ENCODE peak calls at places on chromosomes 11 and 22, in ten cellular contexts. X is fibroblast of lung; P is GM12878; Y is small intestine; B is dorsolateral prefrontal cortex; I is neural progenitor cell; M is CD8-positive, alpha-beta memory T cell; C is AG09309; R is skeletal muscle cell; D is BE2C. H is an unnamed sample.

GRCh38 chr11:7019500-7020182 is 505 bp downstream of the ZNF214 start:
- DNase-seq in I (peak; percentile 67), M (no peak), P (no peak), Y (peak; percentile 8), X (no peak), D (peak; percentile 6), R (no peak), B (peak; percentile 21), C (no peak), H (no peak)

GRCh38 chr11:48047616-48048015 is 67.3 kb downstream of the PTPRJ start:
- DNase-seq in D (no peak), I (no peak), M (no peak), P (no peak), X (no peak), Y (no peak), B (no peak), R (no peak), C (no peak), H (no peak)

GRCh38 chr11:65598258-65598699 is 2.7 kb upstream of the KCNK7 start:
- DNase-seq in X (no peak), B (no peak), C (no peak), D (no peak), M (no peak), I (no peak), R (no peak), Y (no peak), P (no peak), H (no peak)

GRCh38 chr11:2929880-2930704 is 872 bp upstream of the PHLDA2 start:
- DNase-seq in D (no peak), M (no peak), I (peak; percentile 63), B (no peak), X (peak; percentile 63), R (no peak), P (peak; percentile 11), Y (peak; percentile 80), C (no peak), H (peak; percentile 55)

GRCh38 chr11:109077340-109077927 is 344.6 kb upstream of the C11orf87 start:
- DNase-seq in M (no peak), B (no peak), X (no peak), P (no peak), C (no peak), Y (no peak), D (no peak), R (no peak), I (no peak), H (no peak)

GRCh38 chr11:57426754-57427691 is at the start of gene SLC43A3:
- DNase-seq in B (no peak), M (peak; percentile 46), I (peak; percentile 70), X (peak; percentile 97), P (peak; percentile 41), D (peak; percentile 9), R (peak; percentile 85), Y (no peak), C (peak; percentile 75), H (peak; percentile 83)

GRCh38 chr11:14148653-14149273 is 186.2 kb downstream of the SPON1 start:
- DNase-seq in B (no peak), I (peak; percentile 30), D (no peak), P (no peak), C (peak; percentile 3), Y (peak; percentile 64), M (peak; percentile 48), R (no peak), X (peak; percentile 68), H (peak; percentile 57)

GRCh38 chr22:21055564-21055834 is 9.8 kb downstream of the LRRC74B start:
- DNase-seq in B (no peak), C (no peak), I (no peak), X (no peak), Y (no peak), M (no peak), D (no peak), R (no peak), P (no peak), H (no peak)

GRCh38 chr11:102283088-102283487 is 34.2 kb upstream of the BIRC3 start:
- DNase-seq in R (no peak), I (no peak), X (no peak), Y (no peak), C (no peak), D (no peak), M (no peak), P (no peak), B (no peak), H (no peak)

GRCh38 chr11:133987221-133987620 is 30.5 kb upstream of the IGSF9B start:
- DNase-seq in Y (no peak), P (no peak), D (no peak), X (no peak), M (no peak), I (no peak), R (no peak), C (no peak), B (no peak), H (no peak)

GRCh38 chr11:72226701-72227100 is 2.1 kb downstream of the INPPL1 start:
- DNase-seq in I (no peak), P (no peak), R (no peak), B (no peak), C (no peak), D (no peak), X (no peak), Y (no peak), M (no peak), H (no peak)

GRCh38 chr11:85718991-85719807 is 33.2 kb upstream of the CCDC89 start:
- DNase-seq in X (peak; percentile 97), C (peak; percentile 96), Y (no peak), B (peak; percentile 42), R (peak; percentile 96), D (no peak), P (no peak), M (no peak), I (peak; percentile 90), H (peak; percentile 95)

GRCh38 chr11:13076961-13077360 is 67.8 kb downstream of the RASSF10 start:
- DNase-seq in D (no peak), Y (no peak), P (no peak), X (no peak), M (no peak), C (no peak), R (no peak), I (no peak), B (no peak), H (peak; percentile 84)

GRCh38 chr22:39900306-39901227 is at the start of gene GRAP2:
- DNase-seq in C (no peak), R (no peak), D (no peak), M (peak; percentile 88), P (peak; percentile 94), X (no peak), B (no peak), Y (peak; percentile 66), I (no peak), H (no peak)

GRCh38 chr11:79514695-79515094 is 73.9 kb upstream of the TENM4 start:
- DNase-seq in B (no peak), R (no peak), I (no peak), Y (no peak), C (no peak), M (no peak), P (no peak), X (no peak), D (no peak), H (no peak)

GRCh38 chr11:126161146-126161458 is 50.3 kb downstream of the RPUSD4 start:
- DNase-seq in I (no peak), B (no peak), M (no peak), C (no peak), R (no peak), X (no peak), P (no peak), Y (no peak), D (no peak), H (no peak)
- H3K4me3 ChIP-seq in I (no peak overlapping the region), B (no peak overlapping the region), M (no peak overlapping the region), C (no peak overlapping the region), R (no peak overlapping the region), X (no peak overlapping the region), P (no peak overlapping the region), Y (no peak overlapping the region), D (no peak overlapping the region), H (no peak overlapping the region)

GRCh38 chr11:112016088-112016764 is 9.0 kb upstream of the DLAT start:
- DNase-seq in R (peak; percentile 80), D (no peak), Y (peak; percentile 9), I (no peak), X (peak; percentile 22), P (no peak), M (no peak), C (no peak), B (no peak), H (no peak)
- H3K4me3 ChIP-seq in R (no peak overlapping the region), D (no peak overlapping the region), Y (no peak overlapping the region), I (no peak overlapping the region), X (no peak overlapping the region), P (peak overlapping the region; percentile 64), M (no peak overlapping the region), C (no peak overlapping the region), B (no peak overlapping the region), H (no peak overlapping the region)

GRCh38 chr11:122524532-122524882 is 131.0 kb upstream of the UBASH3B start:
- DNase-seq in X (no peak), R (no peak), D (no peak), P (no peak), Y (peak; percentile 7), M (no peak), C (peak; percentile 25), I (peak; percentile 20), B (no peak), H (no peak)
- H3K4me3 ChIP-seq in X (no peak overlapping the region), R (no peak overlapping the region), D (no peak overlapping the region), P (no peak overlapping the region), Y (no peak overlapping the region), M (no peak overlapping the region), C (no peak overlapping the region), I (no peak overlapping the region), B (no peak overlapping the region), H (no peak overlapping the region)

GRCh38 chr11:67432655-67433349 is 4.5 kb downstream of the RPS6KB2 start:
- DNase-seq in X (no peak), I (no peak), R (no peak), P (no peak), B (no peak), Y (no peak), C (no peak), D (no peak), M (no peak), H (no peak)

GRCh38 chr11:67435031-67435726 is 2.3 kb downstream of the PTPRCAP start:
- DNase-seq in X (no peak), M (peak; percentile 34), I (no peak), R (no peak), D (no peak), C (no peak), P (no peak), Y (no peak), B (no peak), H (no peak)

GRCh38 chr11:67435727-67436458 is 1.6 kb downstream of the PTPRCAP start:
- DNase-seq in B (no peak), I (no peak), P (no peak), C (no peak), D (no peak), R (no peak), X (no peak), M (peak; percentile 37), Y (no peak), H (no peak)

GRCh38 chr11:67433536-67434394 is 3.7 kb downstream of the PTPRCAP start:
- DNase-seq in D (no peak), C (no peak), B (no peak), R (no peak), P (no peak), Y (no peak), M (no peak), I (no peak), X (no peak), H (no peak)

DNA sequence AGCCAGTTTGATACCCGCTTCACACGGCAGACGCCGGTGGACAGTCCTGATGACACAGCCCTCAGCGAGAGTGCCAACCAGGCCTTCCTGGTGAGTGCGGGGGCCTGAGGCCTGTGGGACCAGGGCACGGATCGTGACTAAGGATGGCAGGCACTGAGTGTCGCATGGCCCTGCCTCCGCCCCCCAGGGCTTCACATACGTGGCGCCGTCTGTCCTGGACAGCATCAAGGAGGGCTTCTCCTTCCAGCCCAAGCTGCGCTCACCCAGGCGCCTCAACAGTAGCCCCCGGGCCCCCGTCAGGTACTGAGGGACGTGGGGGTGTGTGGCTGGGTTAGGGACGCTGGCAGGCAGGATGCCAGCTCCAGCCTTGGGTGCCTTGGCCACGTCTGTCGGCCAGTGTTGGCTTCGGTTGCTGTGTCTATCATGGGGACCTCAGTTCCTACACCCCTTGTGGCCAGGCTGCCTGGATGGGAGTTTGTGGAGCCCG is 3.0 kb downstream of the PTPRCAP start:
- DNase-seq in C (no peak), Y (no peak), X (no peak), P (no peak), D (no peak), B (no peak), M (peak; percentile 49), R (no peak), I (no peak), H (no peak)
- H3K4me3 ChIP-seq in C (no peak overlapping the region), Y (no peak overlapping the region), X (no peak overlapping the region), P (peak overlapping the region; percentile 90), D (no peak overlapping the region), B (no peak overlapping the region), M (peak overlapping the region; percentile 95), R (no peak overlapping the region), I (no peak overlapping the region), H (no peak overlapping the region)